ENCODE peak calls at places on chromosome 1, in five cellular contexts. U is neural progenitor cell; B is activated T-helper 1 cell treated with anti-CD3 and anti-CD28 coated beads, Interleukin-12 subunit alpha, Interleukin-12 subunit beta, Interleukin-2, Interleukin-4 antibody, amounts not matched to agents 30 ng/mL and 10 ng/mL and 1 ng/mL, durations not matched to agents 14 hours and 24 hours and 36 hours; D is Peyer's patch; F is CD8-positive, alpha-beta memory T cell. E is an unnamed sample.

GRCh38 chr1:63453232-63453631 is 69.8 kb downstream of the ITGB3BP start:
- DNase-seq in U (no peak), B (no peak), D (no peak), F (no peak), E (no peak)

GRCh38 chr1:176949033-176949662 is 215.4 kb downstream of the ASTN1 start:
- DNase-seq in U (peak; percentile 88), B (no peak), D (peak; percentile 46), F (no peak), E (peak; percentile 68)

GRCh38 chr1:217109928-217110327 is 386.7 kb upstream of the ESRRG start:
- DNase-seq in U (no peak), B (no peak), D (no peak), F (no peak), E (no peak)

GRCh38 chr1:239349699-239350098 is 36.7 kb upstream of the CHRM3 start:
- DNase-seq in U (no peak), B (no peak), D (no peak), F (no peak), E (no peak)

GRCh38 chr1:234111458-234112142 is 207.1 kb downstream of the SLC35F3 start:
- DNase-seq in U (peak; percentile 82), B (no peak), D (no peak), F (no peak), E (peak; percentile 14)

GRCh38 chr1:85504417-85504816 is 39.5 kb upstream of the DDAH1 start:
- DNase-seq in U (no peak), B (no peak), D (no peak), F (no peak), E (no peak)

GRCh38 chr1:241266121-241266520 is 90.9 kb downstream of the RGS7 start:
- DNase-seq in U (no peak), B (no peak), D (no peak), F (no peak), E (no peak)

GRCh38 chr1:66725885-66726665 is 26.2 kb upstream of the DYNLT5 start:
- DNase-seq in U (peak; percentile 87), B (peak; percentile 54), D (peak; percentile 59), F (peak; percentile 41), E (peak; percentile 56)

GRCh38 chr1:147243228-147243685 is 773 bp downstream of the CHD1L start:
- DNase-seq in U (peak; percentile 68), B (peak; percentile 15), D (peak; percentile 57), F (no peak), E (no peak)

GRCh38 chr1:62128765-62129164 is 65.9 kb upstream of the L1TD1 start:
- DNase-seq in U (peak; percentile 60), B (no peak), D (no peak), F (no peak), E (no peak)

GRCh38 chr1:85394130-85394529 is 70.8 kb downstream of the DDAH1 start:
- DNase-seq in U (no peak), B (no peak), D (no peak), F (no peak), E (no peak)

GRCh38 chr1:246815693-246816270 is 91.6 kb downstream of the SCCPDH start:
- DNase-seq in U (no peak), B (no peak), D (no peak), F (no peak), E (no peak)

GRCh38 chr1:231420299-231420958 is 1.7 kb downstream of the EGLN1 start:
- DNase-seq in U (peak; percentile 27), B (no peak), D (no peak), F (no peak), E (peak; percentile 39)